ENCODE peak calls at places on chromosomes 2 and 18, in four cellular contexts. B is brain microvascular endothelial cell, R is T1000, U is GM19239. W is an unnamed sample.

GRCh38 chr18:50410894-50411293 is 36.0 kb downstream of the SKA1 start:
- DNase-seq in B (peak), R (no peak), U (no peak), W (no peak)

GRCh38 chr2:60339286-60339685 is 214.2 kb downstream of the BCL11A start:
- DNase-seq in B (no peak), R (no peak), U (no peak), W (no peak)

GRCh38 chr2:120432293-120432975 is 86.5 kb downstream of the INHBB start:
- DNase-seq in B (no peak), R (no peak), U (no peak), W (no peak)

GRCh38 chr2:85173909-85174308 is 40.7 kb downstream of the TCF7L1 start:
- DNase-seq in B (no peak), R (no peak), U (no peak), W (no peak)

GRCh38 chr2:58046585-58047372 is at the start of gene VRK2:
- DNase-seq in B (peak), R (peak), U (peak), W (peak)

GRCh38 chr2:224793961-224794360 is 77.8 kb upstream of the CCDC195 start:
- DNase-seq in B (no peak), R (no peak), U (no peak), W (no peak)

GRCh38 chr18:46920067-46920466 is 2.7 kb downstream of the KATNAL2 start:
- DNase-seq in B (no peak), R (no peak), U (no peak), W (no peak)

GRCh38 chr18:39340418-39340817 is 1774.8 kb upstream of the CELF4 start:
- DNase-seq in B (no peak), R (no peak), U (no peak), W (no peak)

GRCh38 chr2:100422320-100422719 is 4.9 kb upstream of the CHST10 start:
- DNase-seq in B (peak), R (no peak), U (no peak), W (no peak)

GRCh38 chr18:42078711-42079110 is 123.7 kb downstream of the PIK3C3 start:
- DNase-seq in B (peak), R (no peak), U (no peak), W (no peak)

GRCh38 chr2:61433606-61434005 is 37.3 kb downstream of the USP34 start:
- DNase-seq in B (no peak), R (no peak), U (no peak), W (no peak)

GRCh38 chr2:101120124-101120996 is 30.8 kb downstream of the TBC1D8 start:
- DNase-seq in B (peak), R (peak), U (no peak), W (peak)

GRCh38 chr2:242069018-242069417 is 199.5 kb downstream of the RTP5 start:
- DNase-seq in B (no peak), R (no peak), U (no peak), W (no peak)

GRCh38 chr2:186486651-186487647 is 889 bp downstream of the ZC3H15 start:
- DNase-seq in B (no peak), R (no peak), U (no peak), W (no peak)

GRCh38 chr2:25165992-25166618 is 2.3 kb downstream of the POMC start:
- DNase-seq in B (no peak), R (no peak), U (peak), W (no peak)

GRCh38 chr18:25587545-25587944 is 235.6 kb upstream of the ZNF521 start:
- DNase-seq in B (no peak), R (no peak), U (no peak), W (no peak)

GRCh38 chr2:186551323-186552050 is 38.4 kb upstream of the ITGAV start:
- DNase-seq in B (peak), R (no peak), U (no peak), W (peak)

GRCh38 chr2:237391140-237391539 is 22.8 kb downstream of the COL6A3 start:
- DNase-seq in B (no peak), R (no peak), U (no peak), W (no peak)

GRCh38 chr2:61694312-61695274 is 156.4 kb upstream of the XPO1 start:
- DNase-seq in B (peak), R (peak), U (peak), W (peak)

GRCh38 chr2:120685403-120686297 is 50.0 kb upstream of the GLI2 start:
- DNase-seq in B (no peak), R (no peak), U (no peak), W (no peak)

GRCh38 chr2:192194866-192195547 is at the start of gene TMEFF2:
- DNase-seq in B (peak), R (peak), U (peak), W (peak)

GRCh38 chr2:88182721-88183120 is 12.6 kb downstream of the THNSL2 start:
- DNase-seq in B (no peak), R (no peak), U (no peak), W (no peak)

GRCh38 chr2:237171396-237171795 is 85.7 kb downstream of the COPS8 start:
- DNase-seq in B (peak), R (peak), U (no peak), W (peak)

GRCh38 chr2:444937-445884 is 157.3 kb upstream of the ALKAL2 start:
- DNase-seq in B (no peak), R (no peak), U (no peak), W (no peak)

GRCh38 chr18:48542513-48543181 is 3.8 kb downstream of the CTIF start:
- DNase-seq in B (no peak), R (no peak), U (no peak), W (peak)

GRCh38 chr2:223929575-223930001 is 15.5 kb downstream of the WDFY1 start:
- DNase-seq in B (no peak), R (no peak), U (no peak), W (no peak)

GRCh38 chr2:238114851-238115660 is 14.9 kb downstream of the ESPNL start:
- DNase-seq in B (no peak), R (no peak), U (no peak), W (no peak)

GRCh38 chr18:75473316-75473715 is 45.8 kb upstream of the SMIM21 start:
- DNase-seq in B (no peak), R (no peak), U (no peak), W (no peak)

GRCh38 chr2:65345626-65346025 is 86.8 kb downstream of the SPRED2 start:
- DNase-seq in B (no peak), R (no peak), U (no peak), W (no peak)

GRCh38 chr2:63840081-63840784 is 1.5 kb upstream of the UGP2 start:
- DNase-seq in B (no peak), R (no peak), U (no peak), W (no peak)

GRCh38 chr2:72145658-72146329 is 1.9 kb downstream of the CYP26B1 start:
- DNase-seq in B (no peak), R (no peak), U (no peak), W (no peak)

W was measured in SJSA1.